ENCODE peak calls at places on chromosomes 6 and 20, in eight cellular contexts. One of them, this sample, is unnamed.

GRCh38 chr6:107491791-107492674 is 2.1 kb downstream of the SOBP start:
- DNase-seq in natural killer cell treated with Interleukin-12 subunit alpha and Interleukin-12 subunit beta and Interleukin-15 and Interleukin-18, amount 100 ng/mL, for 72 hours: no peak
- DNase-seq in stimulated activated CD8-positive, alpha-beta memory T cell treated with anti-CD3 and anti-CD28 coated beads, Interleukin-15, amount 100 ng/mL, for 24 hours: no peak
- DNase-seq in body of pancreas: no peak
- DNase-seq in heart right ventricle: peak; percentile 55
- DNase-seq in progenitor cell of endocrine pancreas: no peak
- DNase-seq in mucosa of gallbladder: no peak
- DNase-seq in omental fat pad: no peak
- DNase-seq in this sample: no peak

GRCh38 chr6:44527191-44527960 is 139.9 kb downstream of the CDC5L start:
- DNase-seq in natural killer cell treated with Interleukin-12 subunit alpha and Interleukin-12 subunit beta and Interleukin-15 and Interleukin-18, amount 100 ng/mL, for 72 hours: no peak
- DNase-seq in stimulated activated CD8-positive, alpha-beta memory T cell treated with anti-CD3 and anti-CD28 coated beads, Interleukin-15, amount 100 ng/mL, for 24 hours: no peak
- DNase-seq in body of pancreas: no peak
- DNase-seq in heart right ventricle: no peak
- DNase-seq in progenitor cell of endocrine pancreas: no peak
- DNase-seq in mucosa of gallbladder: no peak
- DNase-seq in omental fat pad: no peak
- DNase-seq in this sample: no peak

GRCh38 chr6:37008484-37009186 is 3.2 kb downstream of the FGD2 start:
- DNase-seq in natural killer cell treated with Interleukin-12 subunit alpha and Interleukin-12 subunit beta and Interleukin-15 and Interleukin-18, amount 100 ng/mL, for 72 hours: no peak
- DNase-seq in stimulated activated CD8-positive, alpha-beta memory T cell treated with anti-CD3 and anti-CD28 coated beads, Interleukin-15, amount 100 ng/mL, for 24 hours: no peak
- DNase-seq in body of pancreas: no peak
- DNase-seq in heart right ventricle: no peak
- DNase-seq in progenitor cell of endocrine pancreas: no peak
- DNase-seq in mucosa of gallbladder: no peak
- DNase-seq in omental fat pad: no peak
- DNase-seq in this sample: no peak

GRCh38 chr6:20712011-20712410 is 177.8 kb downstream of the CDKAL1 start:
- DNase-seq in natural killer cell treated with Interleukin-12 subunit alpha and Interleukin-12 subunit beta and Interleukin-15 and Interleukin-18, amount 100 ng/mL, for 72 hours: no peak
- DNase-seq in stimulated activated CD8-positive, alpha-beta memory T cell treated with anti-CD3 and anti-CD28 coated beads, Interleukin-15, amount 100 ng/mL, for 24 hours: no peak
- DNase-seq in body of pancreas: no peak
- DNase-seq in heart right ventricle: no peak
- DNase-seq in progenitor cell of endocrine pancreas: no peak
- DNase-seq in mucosa of gallbladder: no peak
- DNase-seq in omental fat pad: no peak
- DNase-seq in this sample: no peak

GRCh38 chr20:57243480-57244220 is 22.8 kb downstream of the BMP7 start:
- DNase-seq in natural killer cell treated with Interleukin-12 subunit alpha and Interleukin-12 subunit beta and Interleukin-15 and Interleukin-18, amount 100 ng/mL, for 72 hours: peak; percentile 50
- DNase-seq in stimulated activated CD8-positive, alpha-beta memory T cell treated with anti-CD3 and anti-CD28 coated beads, Interleukin-15, amount 100 ng/mL, for 24 hours: no peak
- DNase-seq in body of pancreas: no peak
- DNase-seq in heart right ventricle: no peak
- DNase-seq in progenitor cell of endocrine pancreas: no peak
- DNase-seq in mucosa of gallbladder: no peak
- DNase-seq in omental fat pad: no peak
- DNase-seq in this sample: no peak

GRCh38 chr20:3446779-3447178 is 24.0 kb upstream of the ATRN start:
- DNase-seq in natural killer cell treated with Interleukin-12 subunit alpha and Interleukin-12 subunit beta and Interleukin-15 and Interleukin-18, amount 100 ng/mL, for 72 hours: no peak
- DNase-seq in stimulated activated CD8-positive, alpha-beta memory T cell treated with anti-CD3 and anti-CD28 coated beads, Interleukin-15, amount 100 ng/mL, for 24 hours: no peak
- DNase-seq in body of pancreas: no peak
- DNase-seq in heart right ventricle: no peak
- DNase-seq in progenitor cell of endocrine pancreas: no peak
- DNase-seq in mucosa of gallbladder: no peak
- DNase-seq in omental fat pad: no peak
- DNase-seq in this sample: no peak

GRCh38 chr6:75934643-75935472 is 137.6 kb downstream of the IMPG1 start:
- DNase-seq in natural killer cell treated with Interleukin-12 subunit alpha and Interleukin-12 subunit beta and Interleukin-15 and Interleukin-18, amount 100 ng/mL, for 72 hours: no peak
- DNase-seq in stimulated activated CD8-positive, alpha-beta memory T cell treated with anti-CD3 and anti-CD28 coated beads, Interleukin-15, amount 100 ng/mL, for 24 hours: no peak
- DNase-seq in body of pancreas: peak; percentile 67
- DNase-seq in heart right ventricle: peak; percentile 16
- DNase-seq in progenitor cell of endocrine pancreas: peak; percentile 23
- DNase-seq in mucosa of gallbladder: peak; percentile 49
- DNase-seq in omental fat pad: no peak
- DNase-seq in this sample: no peak

GRCh38 chr6:147126618-147127022 is 77.6 kb upstream of the STXBP5 start:
- DNase-seq in natural killer cell treated with Interleukin-12 subunit alpha and Interleukin-12 subunit beta and Interleukin-15 and Interleukin-18, amount 100 ng/mL, for 72 hours: no peak
- DNase-seq in stimulated activated CD8-positive, alpha-beta memory T cell treated with anti-CD3 and anti-CD28 coated beads, Interleukin-15, amount 100 ng/mL, for 24 hours: no peak
- DNase-seq in body of pancreas: no peak
- DNase-seq in heart right ventricle: no peak
- DNase-seq in progenitor cell of endocrine pancreas: no peak
- DNase-seq in mucosa of gallbladder: no peak
- DNase-seq in omental fat pad: no peak
- DNase-seq in this sample: no peak

GRCh38 chr6:31718294-31718693 is 3.1 kb downstream of the LY6G6D start:
- DNase-seq in natural killer cell treated with Interleukin-12 subunit alpha and Interleukin-12 subunit beta and Interleukin-15 and Interleukin-18, amount 100 ng/mL, for 72 hours: no peak
- DNase-seq in stimulated activated CD8-positive, alpha-beta memory T cell treated with anti-CD3 and anti-CD28 coated beads, Interleukin-15, amount 100 ng/mL, for 24 hours: no peak
- DNase-seq in body of pancreas: peak; percentile 29
- DNase-seq in heart right ventricle: no peak
- DNase-seq in progenitor cell of endocrine pancreas: no peak
- DNase-seq in mucosa of gallbladder: no peak
- DNase-seq in omental fat pad: no peak
- DNase-seq in this sample: no peak

GRCh38 chr20:37378785-37379598 is 33.1 kb downstream of the SRC start:
- DNase-seq in natural killer cell treated with Interleukin-12 subunit alpha and Interleukin-12 subunit beta and Interleukin-15 and Interleukin-18, amount 100 ng/mL, for 72 hours: no peak
- DNase-seq in stimulated activated CD8-positive, alpha-beta memory T cell treated with anti-CD3 and anti-CD28 coated beads, Interleukin-15, amount 100 ng/mL, for 24 hours: no peak
- DNase-seq in body of pancreas: peak; percentile 40
- DNase-seq in heart right ventricle: no peak
- DNase-seq in progenitor cell of endocrine pancreas: no peak
- DNase-seq in mucosa of gallbladder: no peak
- DNase-seq in omental fat pad: no peak
- DNase-seq in this sample: no peak

GRCh38 chr6:155177369-155177961 is 86.3 kb upstream of the CLDN20 start:
- DNase-seq in natural killer cell treated with Interleukin-12 subunit alpha and Interleukin-12 subunit beta and Interleukin-15 and Interleukin-18, amount 100 ng/mL, for 72 hours: no peak
- DNase-seq in stimulated activated CD8-positive, alpha-beta memory T cell treated with anti-CD3 and anti-CD28 coated beads, Interleukin-15, amount 100 ng/mL, for 24 hours: no peak
- DNase-seq in body of pancreas: peak; percentile 50
- DNase-seq in heart right ventricle: no peak
- DNase-seq in progenitor cell of endocrine pancreas: no peak
- DNase-seq in mucosa of gallbladder: peak; percentile 48
- DNase-seq in omental fat pad: no peak
- DNase-seq in this sample: no peak

GRCh38 chr20:24018796-24019195 is 30.2 kb upstream of the GGTLC1 start:
- DNase-seq in natural killer cell treated with Interleukin-12 subunit alpha and Interleukin-12 subunit beta and Interleukin-15 and Interleukin-18, amount 100 ng/mL, for 72 hours: no peak
- DNase-seq in stimulated activated CD8-positive, alpha-beta memory T cell treated with anti-CD3 and anti-CD28 coated beads, Interleukin-15, amount 100 ng/mL, for 24 hours: no peak
- DNase-seq in body of pancreas: no peak
- DNase-seq in heart right ventricle: no peak
- DNase-seq in progenitor cell of endocrine pancreas: no peak
- DNase-seq in mucosa of gallbladder: no peak
- DNase-seq in omental fat pad: no peak
- DNase-seq in this sample: no peak

GRCh38 chr6:96499781-96500180 is 21.8 kb upstream of the UFL1 start:
- DNase-seq in natural killer cell treated with Interleukin-12 subunit alpha and Interleukin-12 subunit beta and Interleukin-15 and Interleukin-18, amount 100 ng/mL, for 72 hours: no peak
- DNase-seq in stimulated activated CD8-positive, alpha-beta memory T cell treated with anti-CD3 and anti-CD28 coated beads, Interleukin-15, amount 100 ng/mL, for 24 hours: no peak
- DNase-seq in body of pancreas: no peak
- DNase-seq in heart right ventricle: no peak
- DNase-seq in progenitor cell of endocrine pancreas: no peak
- DNase-seq in mucosa of gallbladder: no peak
- DNase-seq in omental fat pad: no peak
- DNase-seq in this sample: no peak

GRCh38 chr6:27605401-27606342 is 132.8 kb upstream of the ZNF184 start:
- DNase-seq in natural killer cell treated with Interleukin-12 subunit alpha and Interleukin-12 subunit beta and Interleukin-15 and Interleukin-18, amount 100 ng/mL, for 72 hours: no peak
- DNase-seq in stimulated activated CD8-positive, alpha-beta memory T cell treated with anti-CD3 and anti-CD28 coated beads, Interleukin-15, amount 100 ng/mL, for 24 hours: no peak
- DNase-seq in body of pancreas: no peak
- DNase-seq in heart right ventricle: no peak
- DNase-seq in progenitor cell of endocrine pancreas: no peak
- DNase-seq in mucosa of gallbladder: no peak
- DNase-seq in omental fat pad: no peak
- DNase-seq in this sample: no peak

GRCh38 chr20:25470045-25470444 is 62.6 kb downstream of the GINS1 start:
- DNase-seq in natural killer cell treated with Interleukin-12 subunit alpha and Interleukin-12 subunit beta and Interleukin-15 and Interleukin-18, amount 100 ng/mL, for 72 hours: no peak
- DNase-seq in stimulated activated CD8-positive, alpha-beta memory T cell treated with anti-CD3 and anti-CD28 coated beads, Interleukin-15, amount 100 ng/mL, for 24 hours: no peak
- DNase-seq in body of pancreas: peak; percentile 65
- DNase-seq in heart right ventricle: no peak
- DNase-seq in progenitor cell of endocrine pancreas: no peak
- DNase-seq in mucosa of gallbladder: no peak
- DNase-seq in omental fat pad: no peak
- DNase-seq in this sample: no peak

GRCh38 chr20:4726710-4727391 is 5.1 kb downstream of the PRND start:
- DNase-seq in natural killer cell treated with Interleukin-12 subunit alpha and Interleukin-12 subunit beta and Interleukin-15 and Interleukin-18, amount 100 ng/mL, for 72 hours: no peak
- DNase-seq in stimulated activated CD8-positive, alpha-beta memory T cell treated with anti-CD3 and anti-CD28 coated beads, Interleukin-15, amount 100 ng/mL, for 24 hours: no peak
- DNase-seq in body of pancreas: no peak
- DNase-seq in heart right ventricle: no peak
- DNase-seq in progenitor cell of endocrine pancreas: no peak
- DNase-seq in mucosa of gallbladder: no peak
- DNase-seq in omental fat pad: no peak
- DNase-seq in this sample: no peak

GRCh38 chr20:62929051-62929538 is 2.8 kb upstream of the DIDO1 start:
- DNase-seq in natural killer cell treated with Interleukin-12 subunit alpha and Interleukin-12 subunit beta and Interleukin-15 and Interleukin-18, amount 100 ng/mL, for 72 hours: peak; percentile 76
- DNase-seq in stimulated activated CD8-positive, alpha-beta memory T cell treated with anti-CD3 and anti-CD28 coated beads, Interleukin-15, amount 100 ng/mL, for 24 hours: no peak
- DNase-seq in body of pancreas: peak; percentile 79
- DNase-seq in heart right ventricle: peak; percentile 81
- DNase-seq in progenitor cell of endocrine pancreas: peak; percentile 61
- DNase-seq in mucosa of gallbladder: peak; percentile 50
- DNase-seq in omental fat pad: no peak
- DNase-seq in this sample: no peak

GRCh38 chr6:157518399-157519250 is 137.6 kb downstream of the ZDHHC14 start:
- DNase-seq in natural killer cell treated with Interleukin-12 subunit alpha and Interleukin-12 subunit beta and Interleukin-15 and Interleukin-18, amount 100 ng/mL, for 72 hours: no peak
- DNase-seq in stimulated activated CD8-positive, alpha-beta memory T cell treated with anti-CD3 and anti-CD28 coated beads, Interleukin-15, amount 100 ng/mL, for 24 hours: no peak
- DNase-seq in body of pancreas: no peak
- DNase-seq in heart right ventricle: no peak
- DNase-seq in progenitor cell of endocrine pancreas: no peak
- DNase-seq in mucosa of gallbladder: peak; percentile 38
- DNase-seq in omental fat pad: no peak
- DNase-seq in this sample: no peak

GRCh38 chr6:786946-787763 is 94.2 kb upstream of the EXOC2 start:
- DNase-seq in natural killer cell treated with Interleukin-12 subunit alpha and Interleukin-12 subunit beta and Interleukin-15 and Interleukin-18, amount 100 ng/mL, for 72 hours: no peak
- DNase-seq in stimulated activated CD8-positive, alpha-beta memory T cell treated with anti-CD3 and anti-CD28 coated beads, Interleukin-15, amount 100 ng/mL, for 24 hours: no peak
- DNase-seq in body of pancreas: peak; percentile 23
- DNase-seq in heart right ventricle: no peak
- DNase-seq in progenitor cell of endocrine pancreas: no peak
- DNase-seq in mucosa of gallbladder: no peak
- DNase-seq in omental fat pad: no peak
- DNase-seq in this sample: no peak

GRCh38 chr6:40906759-40907158 is 132.3 kb downstream of the UNC5CL start:
- DNase-seq in natural killer cell treated with Interleukin-12 subunit alpha and Interleukin-12 subunit beta and Interleukin-15 and Interleukin-18, amount 100 ng/mL, for 72 hours: no peak
- DNase-seq in stimulated activated CD8-positive, alpha-beta memory T cell treated with anti-CD3 and anti-CD28 coated beads, Interleukin-15, amount 100 ng/mL, for 24 hours: no peak
- DNase-seq in body of pancreas: no peak
- DNase-seq in heart right ventricle: no peak
- DNase-seq in progenitor cell of endocrine pancreas: no peak
- DNase-seq in mucosa of gallbladder: peak; percentile 42
- DNase-seq in omental fat pad: no peak
- DNase-seq in this sample: no peak

GRCh38 chr6:156807795-156808194 is 30.6 kb downstream of the ARID1B start:
- DNase-seq in natural killer cell treated with Interleukin-12 subunit alpha and Interleukin-12 subunit beta and Interleukin-15 and Interleukin-18, amount 100 ng/mL, for 72 hours: no peak
- DNase-seq in stimulated activated CD8-positive, alpha-beta memory T cell treated with anti-CD3 and anti-CD28 coated beads, Interleukin-15, amount 100 ng/mL, for 24 hours: no peak
- DNase-seq in body of pancreas: no peak
- DNase-seq in heart right ventricle: no peak
- DNase-seq in progenitor cell of endocrine pancreas: no peak
- DNase-seq in mucosa of gallbladder: no peak
- DNase-seq in omental fat pad: no peak
- DNase-seq in this sample: no peak

GRCh38 chr6:133895573-133896343 is 6.8 kb downstream of the TCF21 start:
- DNase-seq in natural killer cell treated with Interleukin-12 subunit alpha and Interleukin-12 subunit beta and Interleukin-15 and Interleukin-18, amount 100 ng/mL, for 72 hours: no peak
- DNase-seq in stimulated activated CD8-positive, alpha-beta memory T cell treated with anti-CD3 and anti-CD28 coated beads, Interleukin-15, amount 100 ng/mL, for 24 hours: no peak
- DNase-seq in body of pancreas: no peak
- DNase-seq in heart right ventricle: peak; percentile 46
- DNase-seq in progenitor cell of endocrine pancreas: no peak
- DNase-seq in mucosa of gallbladder: no peak
- DNase-seq in omental fat pad: no peak
- DNase-seq in this sample: no peak

GRCh38 chr6:159104931-159105330 is 60.1 kb upstream of the TAGAP start:
- DNase-seq in natural killer cell treated with Interleukin-12 subunit alpha and Interleukin-12 subunit beta and Interleukin-15 and Interleukin-18, amount 100 ng/mL, for 72 hours: peak; percentile 58
- DNase-seq in stimulated activated CD8-positive, alpha-beta memory T cell treated with anti-CD3 and anti-CD28 coated beads, Interleukin-15, amount 100 ng/mL, for 24 hours: no peak
- DNase-seq in body of pancreas: no peak
- DNase-seq in heart right ventricle: no peak
- DNase-seq in progenitor cell of endocrine pancreas: no peak
- DNase-seq in mucosa of gallbladder: no peak
- DNase-seq in omental fat pad: no peak
- DNase-seq in this sample: no peak

GRCh38 chr6:169618526-169619490 is 83.0 kb downstream of the WDR27 start:
- DNase-seq in natural killer cell treated with Interleukin-12 subunit alpha and Interleukin-12 subunit beta and Interleukin-15 and Interleukin-18, amount 100 ng/mL, for 72 hours: no peak
- DNase-seq in stimulated activated CD8-positive, alpha-beta memory T cell treated with anti-CD3 and anti-CD28 coated beads, Interleukin-15, amount 100 ng/mL, for 24 hours: no peak
- DNase-seq in body of pancreas: no peak
- DNase-seq in heart right ventricle: no peak
- DNase-seq in progenitor cell of endocrine pancreas: no peak
- DNase-seq in mucosa of gallbladder: no peak
- DNase-seq in omental fat pad: no peak
- DNase-seq in this sample: no peak

GRCh38 chr20:4811661-4812181 is 90.0 kb downstream of the PRND start:
- DNase-seq in natural killer cell treated with Interleukin-12 subunit alpha and Interleukin-12 subunit beta and Interleukin-15 and Interleukin-18, amount 100 ng/mL, for 72 hours: no peak
- DNase-seq in stimulated activated CD8-positive, alpha-beta memory T cell treated with anti-CD3 and anti-CD28 coated beads, Interleukin-15, amount 100 ng/mL, for 24 hours: no peak
- DNase-seq in body of pancreas: peak; percentile 46
- DNase-seq in heart right ventricle: peak; percentile 67
- DNase-seq in progenitor cell of endocrine pancreas: no peak
- DNase-seq in mucosa of gallbladder: peak; percentile 65
- DNase-seq in omental fat pad: no peak
- DNase-seq in this sample: no peak